ENCODE peak calls at places on chromosomes 5 and 9, in eight cellular contexts. J is CD4-positive, alpha-beta memory T cell; L is AG08395; R is NCI-H524; U is stimulated activated CD8-positive, alpha-beta memory T cell treated with anti-CD3 and anti-CD28 coated beads, Interleukin-7, amount 100 ng/mL, for 1 hour; K is GM23248; O is stimulated activated effector memory CD8-positive, alpha-beta T cell treated with anti-CD3 and anti-CD28 coated beads, Interleukin-12 subunit alpha, Interleukin-12 subunit beta, amount 100 ng/mL, for 72 hours; W is T47D. N is an unnamed sample.

GRCh38 chr9:127915325-127915752 is 1.5 kb downstream of the ST6GALNAC4 start:
- DNase-seq in R (no peak), O (no peak), J (peak; percentile 13), K (peak; percentile 25), W (no peak), L (no peak), U (no peak), N (no peak)

GRCh38 chr5:53712327-53712726 is 151.9 kb downstream of the NDUFS4 start:
- DNase-seq in R (no peak), J (no peak), O (no peak), L (peak; percentile 2), U (no peak), W (no peak), K (peak; percentile 63), N (no peak)

GRCh38 chr5:167128581-167128980 is 1162.9 kb upstream of the WWC1 start:
- DNase-seq in J (no peak), R (no peak), W (no peak), U (no peak), L (no peak), O (no peak), K (no peak), N (no peak)

GRCh38 chr5:42951169-42951846 is 88.8 kb downstream of the ANXA2R start:
- DNase-seq in K (peak; percentile 77), U (peak; percentile 53), O (peak; percentile 88), W (no peak), J (peak; percentile 89), R (peak; percentile 42), L (peak; percentile 34), N (no peak)

GRCh38 chr9:109817846-109818472 is 38.0 kb downstream of the PALM2AKAP2 start:
- DNase-seq in W (peak; percentile 69), O (peak; percentile 56), R (peak; percentile 92), L (peak; percentile 88), U (peak; percentile 4), J (no peak), K (peak; percentile 98), N (peak; percentile 80)

GRCh38 chr9:72383978-72384709 is 19.1 kb upstream of the ZFAND5 start:
- DNase-seq in J (no peak), O (no peak), W (no peak), K (peak; percentile 92), R (no peak), L (peak; percentile 87), U (no peak), N (no peak)

GRCh38 chr9:100308965-100309564 is 43.7 kb downstream of the TEX10 start:
- DNase-seq in W (no peak), J (no peak), U (no peak), R (no peak), O (no peak), K (peak; percentile 58), L (no peak), N (no peak)

GRCh38 chr5:133847886-133848285 is 120.5 kb downstream of the C5orf15 start:
- DNase-seq in K (no peak), W (no peak), L (no peak), U (no peak), J (no peak), R (no peak), O (no peak), N (no peak)

N was measured in LNCaP clone FGC.